ENCODE peak calls at places on chromosomes 13 and 19, in eight cellular contexts. One of them, this sample, is unnamed.
A peak's percentile ranks its signal among the peaks of the same experiment; 100 is the strongest.

GRCh38 chr13:48159436-48160225 is 64.7 kb upstream of the MED4 start:
- DNase-seq in non-pigmented ciliary epithelial cell: no peak
- DNase-seq in T-helper 1 cell: no peak
- DNase-seq in RPMI7951: peak; percentile 42
- DNase-seq in HS-5: no peak
- DNase-seq in left ventricle myocardium superior: no peak
- DNase-seq in activated T-cell treated with anti-CD3 and anti-CD28 coated beads for 1 hour: no peak
- DNase-seq in WTC11: no peak
- DNase-seq in this sample: no peak

GRCh38 chr19:38784224-38784623 is 4.8 kb upstream of the LGALS7B start:
- DNase-seq in non-pigmented ciliary epithelial cell: peak; percentile 9
- DNase-seq in T-helper 1 cell: no peak
- DNase-seq in RPMI7951: no peak
- DNase-seq in HS-5: no peak
- DNase-seq in left ventricle myocardium superior: no peak
- DNase-seq in activated T-cell treated with anti-CD3 and anti-CD28 coated beads for 1 hour: no peak
- DNase-seq in WTC11: no peak
- DNase-seq in this sample: no peak

GRCh38 chr13:41216160-41216559 is 21.8 kb upstream of the KBTBD7 start:
- DNase-seq in non-pigmented ciliary epithelial cell: peak; percentile 36
- DNase-seq in T-helper 1 cell: no peak
- DNase-seq in RPMI7951: peak; percentile 17
- DNase-seq in HS-5: no peak
- DNase-seq in left ventricle myocardium superior: no peak
- DNase-seq in activated T-cell treated with anti-CD3 and anti-CD28 coated beads for 1 hour: no peak
- DNase-seq in WTC11: no peak
- DNase-seq in this sample: no peak

GRCh38 chr19:2815923-2816322 is 3.7 kb upstream of the ZNF554 start:
- DNase-seq in non-pigmented ciliary epithelial cell: no peak
- DNase-seq in T-helper 1 cell: no peak
- DNase-seq in RPMI7951: no peak
- DNase-seq in HS-5: no peak
- DNase-seq in left ventricle myocardium superior: no peak
- DNase-seq in activated T-cell treated with anti-CD3 and anti-CD28 coated beads for 1 hour: no peak
- DNase-seq in WTC11: no peak
- DNase-seq in this sample: no peak

GRCh38 chr13:29901714-29902631 is 51.6 kb upstream of the UBL3 start:
- DNase-seq in non-pigmented ciliary epithelial cell: peak; percentile 98
- DNase-seq in T-helper 1 cell: peak; percentile 5
- DNase-seq in RPMI7951: peak; percentile 96
- DNase-seq in HS-5: peak; percentile 61
- DNase-seq in left ventricle myocardium superior: no peak
- DNase-seq in activated T-cell treated with anti-CD3 and anti-CD28 coated beads for 1 hour: no peak
- DNase-seq in WTC11: no peak
- DNase-seq in this sample: no peak

GRCh38 chr13:39322836-39323585 is 280.0 kb downstream of the LHFPL6 start:
- DNase-seq in non-pigmented ciliary epithelial cell: no peak
- DNase-seq in T-helper 1 cell: no peak
- DNase-seq in RPMI7951: no peak
- DNase-seq in HS-5: no peak
- DNase-seq in left ventricle myocardium superior: no peak
- DNase-seq in activated T-cell treated with anti-CD3 and anti-CD28 coated beads for 1 hour: no peak
- DNase-seq in WTC11: no peak
- DNase-seq in this sample: no peak

GRCh38 chr13:43124495-43124894 is 101.1 kb downstream of the DNAJC15 start:
- DNase-seq in non-pigmented ciliary epithelial cell: no peak
- DNase-seq in T-helper 1 cell: no peak
- DNase-seq in RPMI7951: no peak
- DNase-seq in HS-5: no peak
- DNase-seq in left ventricle myocardium superior: no peak
- DNase-seq in activated T-cell treated with anti-CD3 and anti-CD28 coated beads for 1 hour: no peak
- DNase-seq in WTC11: no peak
- DNase-seq in this sample: no peak

GRCh38 chr19:31152906-31153305 is 196.3 kb downstream of the TSHZ3 start:
- DNase-seq in non-pigmented ciliary epithelial cell: no peak
- DNase-seq in T-helper 1 cell: no peak
- DNase-seq in RPMI7951: peak; percentile 54
- DNase-seq in HS-5: no peak
- DNase-seq in left ventricle myocardium superior: no peak
- DNase-seq in activated T-cell treated with anti-CD3 and anti-CD28 coated beads for 1 hour: no peak
- DNase-seq in WTC11: no peak
- DNase-seq in this sample: no peak

GRCh38 chr13:20616059-20616797 is 49.3 kb downstream of the IFT88 start:
- DNase-seq in non-pigmented ciliary epithelial cell: peak; percentile 83
- DNase-seq in T-helper 1 cell: no peak
- DNase-seq in RPMI7951: peak; percentile 65
- DNase-seq in HS-5: peak; percentile 36
- DNase-seq in left ventricle myocardium superior: no peak
- DNase-seq in activated T-cell treated with anti-CD3 and anti-CD28 coated beads for 1 hour: no peak
- DNase-seq in WTC11: no peak
- DNase-seq in this sample: no peak

GRCh38 chr13:50915562-50915961 is 6.0 kb downstream of the RNASEH2B start:
- DNase-seq in non-pigmented ciliary epithelial cell: no peak
- DNase-seq in T-helper 1 cell: no peak
- DNase-seq in RPMI7951: no peak
- DNase-seq in HS-5: no peak
- DNase-seq in left ventricle myocardium superior: no peak
- DNase-seq in activated T-cell treated with anti-CD3 and anti-CD28 coated beads for 1 hour: no peak
- DNase-seq in WTC11: peak; percentile 24
- DNase-seq in this sample: no peak

GRCh38 chr13:110398564-110399507 is 91.8 kb downstream of the COL4A2 start:
- DNase-seq in non-pigmented ciliary epithelial cell: no peak
- DNase-seq in T-helper 1 cell: no peak
- DNase-seq in RPMI7951: peak; percentile 80
- DNase-seq in HS-5: no peak
- DNase-seq in left ventricle myocardium superior: no peak
- DNase-seq in activated T-cell treated with anti-CD3 and anti-CD28 coated beads for 1 hour: no peak
- DNase-seq in WTC11: no peak
- DNase-seq in this sample: no peak

GRCh38 chr19:55526216-55527196 is 10.4 kb downstream of the SBK2 start:
- DNase-seq in non-pigmented ciliary epithelial cell: no peak
- DNase-seq in T-helper 1 cell: no peak
- DNase-seq in RPMI7951: peak; percentile 76
- DNase-seq in HS-5: no peak
- DNase-seq in left ventricle myocardium superior: peak; percentile 89
- DNase-seq in activated T-cell treated with anti-CD3 and anti-CD28 coated beads for 1 hour: no peak
- DNase-seq in WTC11: no peak
- DNase-seq in this sample: no peak

GRCh38 chr19:8034178-8034525 is 18.4 kb upstream of the CCL25 start:
- DNase-seq in non-pigmented ciliary epithelial cell: no peak
- DNase-seq in T-helper 1 cell: no peak
- DNase-seq in RPMI7951: no peak
- DNase-seq in HS-5: no peak
- DNase-seq in left ventricle myocardium superior: no peak
- DNase-seq in activated T-cell treated with anti-CD3 and anti-CD28 coated beads for 1 hour: no peak
- DNase-seq in WTC11: no peak
- DNase-seq in this sample: no peak

GRCh38 chr13:101317986-101318523 is 98.3 kb downstream of the NALCN start:
- DNase-seq in non-pigmented ciliary epithelial cell: no peak
- DNase-seq in T-helper 1 cell: no peak
- DNase-seq in RPMI7951: peak; percentile 29
- DNase-seq in HS-5: no peak
- DNase-seq in left ventricle myocardium superior: no peak
- DNase-seq in activated T-cell treated with anti-CD3 and anti-CD28 coated beads for 1 hour: no peak
- DNase-seq in WTC11: no peak
- DNase-seq in this sample: no peak

GRCh38 chr13:43359536-43359935 is 336.1 kb downstream of the DNAJC15 start:
- DNase-seq in non-pigmented ciliary epithelial cell: no peak
- DNase-seq in T-helper 1 cell: no peak
- DNase-seq in RPMI7951: no peak
- DNase-seq in HS-5: no peak
- DNase-seq in left ventricle myocardium superior: no peak
- DNase-seq in activated T-cell treated with anti-CD3 and anti-CD28 coated beads for 1 hour: no peak
- DNase-seq in WTC11: no peak
- DNase-seq in this sample: no peak

GRCh38 chr13:33281951-33282595 is 3.5 kb downstream of the STARD13 start:
- DNase-seq in non-pigmented ciliary epithelial cell: no peak
- DNase-seq in T-helper 1 cell: no peak
- DNase-seq in RPMI7951: peak; percentile 54
- DNase-seq in HS-5: peak; percentile 62
- DNase-seq in left ventricle myocardium superior: no peak
- DNase-seq in activated T-cell treated with anti-CD3 and anti-CD28 coated beads for 1 hour: no peak
- DNase-seq in WTC11: no peak
- DNase-seq in this sample: no peak

GRCh38 chr19:10363789-10364281 is 16.5 kb downstream of the TYK2 start:
- DNase-seq in non-pigmented ciliary epithelial cell: peak; percentile 36
- DNase-seq in T-helper 1 cell: no peak
- DNase-seq in RPMI7951: peak; percentile 60
- DNase-seq in HS-5: no peak
- DNase-seq in left ventricle myocardium superior: no peak
- DNase-seq in activated T-cell treated with anti-CD3 and anti-CD28 coated beads for 1 hour: no peak
- DNase-seq in WTC11: no peak
- DNase-seq in this sample: no peak

GRCh38 chr13:52882803-52883202 is 34.4 kb upstream of the PCDH8 start:
- DNase-seq in non-pigmented ciliary epithelial cell: no peak
- DNase-seq in T-helper 1 cell: no peak
- DNase-seq in RPMI7951: no peak
- DNase-seq in HS-5: no peak
- DNase-seq in left ventricle myocardium superior: no peak
- DNase-seq in activated T-cell treated with anti-CD3 and anti-CD28 coated beads for 1 hour: no peak
- DNase-seq in WTC11: no peak
- DNase-seq in this sample: no peak